ENCODE peak calls at places on chromosomes 12 and 14, in seven cellular contexts. One of them, this sample, is unnamed.

GRCh38 chr12:109863961-109864712 is 16.2 kb downstream of the GLTP start:
- DNase-seq in CD8-positive, alpha-beta memory T cell: peak; percentile 13
- DNase-seq in posterior vena cava: no peak
- DNase-seq in thyroid gland: peak; percentile 57
- DNase-seq in breast epithelium: peak; percentile 39
- DNase-seq in NCI-H345: no peak
- DNase-seq in GM12864: no peak
- DNase-seq in this sample: no peak

GRCh38 chr12:60257063-60257462 is 661.2 kb downstream of the SLC16A7 start:
- DNase-seq in GM12864: no peak
- DNase-seq in thyroid gland: peak; percentile 25
- DNase-seq in posterior vena cava: no peak
- DNase-seq in CD8-positive, alpha-beta memory T cell: no peak
- DNase-seq in breast epithelium: no peak
- DNase-seq in NCI-H345: no peak
- DNase-seq in this sample: no peak

GRCh38 chr14:99668307-99668997 is 15.6 kb upstream of the CYP46A1 start:
- DNase-seq in breast epithelium: no peak
- DNase-seq in NCI-H345: no peak
- DNase-seq in CD8-positive, alpha-beta memory T cell: no peak
- DNase-seq in posterior vena cava: no peak
- DNase-seq in GM12864: no peak
- DNase-seq in thyroid gland: no peak
- DNase-seq in this sample: no peak

GRCh38 chr12:71195338-71195896 is 37.6 kb upstream of the TSPAN8 start:
- DNase-seq in NCI-H345: peak; percentile 92
- DNase-seq in GM12864: no peak
- DNase-seq in breast epithelium: no peak
- DNase-seq in CD8-positive, alpha-beta memory T cell: no peak
- DNase-seq in posterior vena cava: no peak
- DNase-seq in thyroid gland: no peak
- DNase-seq in this sample: no peak

GRCh38 chr14:22955702-22956575 is 951 bp downstream of the HAUS4 start:
- DNase-seq in GM12864: no peak
- DNase-seq in breast epithelium: no peak
- DNase-seq in CD8-positive, alpha-beta memory T cell: no peak
- DNase-seq in posterior vena cava: no peak
- DNase-seq in NCI-H345: no peak
- DNase-seq in thyroid gland: no peak
- DNase-seq in this sample: peak; percentile 63

GRCh38 chr14:99986416-99986815 is 78.8 kb upstream of the EVL start:
- DNase-seq in CD8-positive, alpha-beta memory T cell: no peak
- DNase-seq in GM12864: no peak
- DNase-seq in NCI-H345: no peak
- DNase-seq in thyroid gland: no peak
- DNase-seq in breast epithelium: no peak
- DNase-seq in posterior vena cava: no peak
- DNase-seq in this sample: no peak

GRCh38 chr12:120965125-120965524 is 13.2 kb upstream of the HNF1A start:
- DNase-seq in NCI-H345: no peak
- DNase-seq in breast epithelium: no peak
- DNase-seq in CD8-positive, alpha-beta memory T cell: no peak
- DNase-seq in GM12864: no peak
- DNase-seq in posterior vena cava: no peak
- DNase-seq in thyroid gland: no peak
- DNase-seq in this sample: no peak

GRCh38 chr14:29518335-29518734 is 409.3 kb downstream of the PRKD1 start:
- DNase-seq in thyroid gland: no peak
- DNase-seq in CD8-positive, alpha-beta memory T cell: no peak
- DNase-seq in GM12864: no peak
- DNase-seq in posterior vena cava: no peak
- DNase-seq in breast epithelium: no peak
- DNase-seq in NCI-H345: peak; percentile 6
- DNase-seq in this sample: no peak

GRCh38 chr12:58888131-58888783 is 32.0 kb downstream of the LRIG3 start:
- DNase-seq in NCI-H345: peak; percentile 96
- DNase-seq in thyroid gland: peak; percentile 96
- DNase-seq in CD8-positive, alpha-beta memory T cell: no peak
- DNase-seq in posterior vena cava: no peak
- DNase-seq in breast epithelium: peak; percentile 63
- DNase-seq in GM12864: no peak
- DNase-seq in this sample: peak; percentile 88

GRCh38 chr12:29131539-29131938 is 17.5 kb upstream of the FAR2 start:
- DNase-seq in posterior vena cava: no peak
- DNase-seq in GM12864: no peak
- DNase-seq in CD8-positive, alpha-beta memory T cell: no peak
- DNase-seq in NCI-H345: no peak
- DNase-seq in breast epithelium: no peak
- DNase-seq in thyroid gland: no peak
- DNase-seq in this sample: no peak

GRCh38 chr12:7142057-7142644 is 12.0 kb downstream of the CLSTN3 start:
- DNase-seq in NCI-H345: peak; percentile 47
- DNase-seq in thyroid gland: peak; percentile 51
- DNase-seq in CD8-positive, alpha-beta memory T cell: peak; percentile 38
- DNase-seq in GM12864: no peak
- DNase-seq in breast epithelium: no peak
- DNase-seq in posterior vena cava: peak; percentile 80
- DNase-seq in this sample: no peak

GRCh38 chr12:34379142-34379541 is 356.8 kb downstream of the ALG10 start:
- DNase-seq in breast epithelium: no peak
- DNase-seq in thyroid gland: no peak
- DNase-seq in NCI-H345: no peak
- DNase-seq in posterior vena cava: no peak
- DNase-seq in CD8-positive, alpha-beta memory T cell: no peak
- DNase-seq in GM12864: no peak
- DNase-seq in this sample: no peak

GRCh38 chr12:52018448-52019122 is 11.8 kb downstream of the TAMALIN start:
- DNase-seq in GM12864: no peak
- DNase-seq in breast epithelium: no peak
- DNase-seq in CD8-positive, alpha-beta memory T cell: no peak
- DNase-seq in thyroid gland: no peak
- DNase-seq in NCI-H345: peak; percentile 81
- DNase-seq in posterior vena cava: no peak
- DNase-seq in this sample: no peak

GRCh38 chr14:75429562-75429961 is 1.7 kb downstream of the JDP2 start:
- DNase-seq in NCI-H345: no peak
- DNase-seq in thyroid gland: no peak
- DNase-seq in posterior vena cava: no peak
- DNase-seq in breast epithelium: no peak
- DNase-seq in GM12864: no peak
- DNase-seq in CD8-positive, alpha-beta memory T cell: no peak
- DNase-seq in this sample: no peak

GRCh38 chr12:121391619-121392324 is 8.1 kb upstream of the RNF34 start:
- DNase-seq in thyroid gland: no peak
- DNase-seq in CD8-positive, alpha-beta memory T cell: no peak
- DNase-seq in breast epithelium: no peak
- DNase-seq in NCI-H345: no peak
- DNase-seq in GM12864: peak; percentile 43
- DNase-seq in posterior vena cava: no peak
- DNase-seq in this sample: no peak

GRCh38 chr12:4031703-4032291 is 158.6 kb upstream of the PARP11 start:
- DNase-seq in CD8-positive, alpha-beta memory T cell: no peak
- DNase-seq in posterior vena cava: no peak
- DNase-seq in thyroid gland: no peak
- DNase-seq in breast epithelium: peak; percentile 22
- DNase-seq in NCI-H345: no peak
- DNase-seq in GM12864: no peak
- DNase-seq in this sample: no peak

GRCh38 chr12:42482820-42483533 is 106.6 kb downstream of the PRICKLE1 start:
- DNase-seq in NCI-H345: no peak
- DNase-seq in CD8-positive, alpha-beta memory T cell: peak; percentile 20
- DNase-seq in breast epithelium: peak; percentile 29
- DNase-seq in posterior vena cava: peak; percentile 89
- DNase-seq in thyroid gland: peak; percentile 82
- DNase-seq in GM12864: no peak
- DNase-seq in this sample: peak; percentile 34

GRCh38 chr14:53951661-53952265 is 4.9 kb downstream of the BMP4 start:
- DNase-seq in breast epithelium: no peak
- DNase-seq in NCI-H345: no peak
- DNase-seq in thyroid gland: peak; percentile 22
- DNase-seq in CD8-positive, alpha-beta memory T cell: no peak
- DNase-seq in GM12864: no peak
- DNase-seq in posterior vena cava: no peak
- DNase-seq in this sample: no peak

GRCh38 chr14:23727566-23728335 is 91.6 kb downstream of the DHRS2 start:
- DNase-seq in thyroid gland: peak; percentile 10
- DNase-seq in GM12864: no peak
- DNase-seq in posterior vena cava: no peak
- DNase-seq in breast epithelium: no peak
- DNase-seq in NCI-H345: no peak
- DNase-seq in CD8-positive, alpha-beta memory T cell: no peak
- DNase-seq in this sample: no peak

GRCh38 chr12:51548241-51548640 is 42.8 kb upstream of the SCN8A start:
- DNase-seq in posterior vena cava: peak; percentile 18
- DNase-seq in CD8-positive, alpha-beta memory T cell: no peak
- DNase-seq in NCI-H345: peak; percentile 23
- DNase-seq in thyroid gland: no peak
- DNase-seq in GM12864: no peak
- DNase-seq in breast epithelium: no peak
- DNase-seq in this sample: no peak

GRCh38 chr12:114335607-114336006 is 70.3 kb downstream of the TBX5 start:
- DNase-seq in NCI-H345: no peak
- DNase-seq in thyroid gland: no peak
- DNase-seq in posterior vena cava: no peak
- DNase-seq in CD8-positive, alpha-beta memory T cell: no peak
- DNase-seq in GM12864: no peak
- DNase-seq in breast epithelium: no peak
- DNase-seq in this sample: peak; percentile 40

GRCh38 chr14:101603096-101603495 is 41.8 kb downstream of the DIO3 start:
- DNase-seq in GM12864: no peak
- DNase-seq in breast epithelium: peak; percentile 7
- DNase-seq in thyroid gland: no peak
- DNase-seq in posterior vena cava: peak; percentile 73
- DNase-seq in NCI-H345: no peak
- DNase-seq in CD8-positive, alpha-beta memory T cell: no peak
- DNase-seq in this sample: no peak